ENCODE peak calls at places on chromosomes 12 and 14, in six cellular contexts. One of them, this sample, is unnamed.

GRCh38 chr12:47772094-47772660 is 861 bp upstream of the SLC48A1 start:
- DNase-seq in epithelial cell of proximal tubule: no peak
- DNase-seq in fibroblast of villous mesenchyme: no peak
- DNase-seq in CD8-positive, alpha-beta T cell: no peak
- DNase-seq in fibroblast of mammary gland: no peak
- DNase-seq in heart left ventricle: no peak
- DNase-seq in this sample: no peak

GRCh38 chr12:18723752-18724151 is 14.1 kb downstream of the PLCZ1 start:
- DNase-seq in fibroblast of villous mesenchyme: peak; percentile 83
- DNase-seq in fibroblast of mammary gland: peak; percentile 83
- DNase-seq in epithelial cell of proximal tubule: peak; percentile 57
- DNase-seq in heart left ventricle: no peak
- DNase-seq in CD8-positive, alpha-beta T cell: no peak
- DNase-seq in this sample: peak; percentile 61

GRCh38 chr12:51132693-51133092 is 40.2 kb downstream of the TFCP2 start:
- DNase-seq in heart left ventricle: no peak
- DNase-seq in fibroblast of mammary gland: no peak
- DNase-seq in fibroblast of villous mesenchyme: no peak
- DNase-seq in CD8-positive, alpha-beta T cell: no peak
- DNase-seq in epithelial cell of proximal tubule: no peak
- DNase-seq in this sample: no peak

GRCh38 chr12:43621262-43621661 is 69.3 kb upstream of the ADAMTS20 start:
- DNase-seq in CD8-positive, alpha-beta T cell: no peak
- DNase-seq in fibroblast of villous mesenchyme: no peak
- DNase-seq in epithelial cell of proximal tubule: no peak
- DNase-seq in heart left ventricle: no peak
- DNase-seq in fibroblast of mammary gland: no peak
- DNase-seq in this sample: no peak

GRCh38 chr12:56947633-56948535 is 9.5 kb downstream of the RDH16 start:
- DNase-seq in epithelial cell of proximal tubule: no peak
- DNase-seq in heart left ventricle: no peak
- DNase-seq in fibroblast of mammary gland: peak; percentile 7
- DNase-seq in CD8-positive, alpha-beta T cell: peak; percentile 5
- DNase-seq in fibroblast of villous mesenchyme: peak; percentile 63
- DNase-seq in this sample: no peak

GRCh38 chr12:27209257-27209910 is 34.7 kb upstream of the STK38L start:
- DNase-seq in epithelial cell of proximal tubule: no peak
- DNase-seq in CD8-positive, alpha-beta T cell: no peak
- DNase-seq in heart left ventricle: no peak
- DNase-seq in fibroblast of villous mesenchyme: no peak
- DNase-seq in fibroblast of mammary gland: no peak
- DNase-seq in this sample: no peak

GRCh38 chr12:42504049-42504448 is 85.5 kb downstream of the PRICKLE1 start:
- DNase-seq in fibroblast of villous mesenchyme: peak; percentile 8
- DNase-seq in fibroblast of mammary gland: peak; percentile 29
- DNase-seq in heart left ventricle: no peak
- DNase-seq in epithelial cell of proximal tubule: no peak
- DNase-seq in CD8-positive, alpha-beta T cell: no peak
- DNase-seq in this sample: peak; percentile 32

GRCh38 chr14:86501611-86502010 is 971.7 kb downstream of the FLRT2 start:
- DNase-seq in fibroblast of villous mesenchyme: no peak
- DNase-seq in fibroblast of mammary gland: no peak
- DNase-seq in CD8-positive, alpha-beta T cell: no peak
- DNase-seq in epithelial cell of proximal tubule: no peak
- DNase-seq in heart left ventricle: no peak
- DNase-seq in this sample: no peak

GRCh38 chr14:34324363-34324795 is 137.7 kb downstream of the SPTSSA start:
- DNase-seq in fibroblast of mammary gland: peak; percentile 50
- DNase-seq in fibroblast of villous mesenchyme: peak; percentile 53
- DNase-seq in epithelial cell of proximal tubule: no peak
- DNase-seq in heart left ventricle: no peak
- DNase-seq in CD8-positive, alpha-beta T cell: no peak
- DNase-seq in this sample: peak; percentile 50

GRCh38 chr12:52074006-52074405 is 4.2 kb downstream of the ATG101 start:
- DNase-seq in heart left ventricle: peak; percentile 71
- DNase-seq in fibroblast of villous mesenchyme: peak; percentile 83
- DNase-seq in fibroblast of mammary gland: peak; percentile 88
- DNase-seq in CD8-positive, alpha-beta T cell: no peak
- DNase-seq in epithelial cell of proximal tubule: no peak
- DNase-seq in this sample: peak; percentile 70

GRCh38 chr14:24368562-24369252 is 723 bp downstream of the NFATC4 start:
- DNase-seq in CD8-positive, alpha-beta T cell: peak; percentile 16
- DNase-seq in fibroblast of villous mesenchyme: peak; percentile 72
- DNase-seq in fibroblast of mammary gland: peak; percentile 80
- DNase-seq in heart left ventricle: peak; percentile 67
- DNase-seq in epithelial cell of proximal tubule: no peak
- DNase-seq in this sample: peak; percentile 59

GRCh38 chr14:101903111-101903561 is 61.2 kb upstream of the DYNC1H1 start:
- DNase-seq in epithelial cell of proximal tubule: no peak
- DNase-seq in fibroblast of villous mesenchyme: no peak
- DNase-seq in heart left ventricle: peak; percentile 91
- DNase-seq in CD8-positive, alpha-beta T cell: no peak
- DNase-seq in fibroblast of mammary gland: no peak
- DNase-seq in this sample: no peak

GRCh38 chr12:6699989-6700645 is 498 bp downstream of the PIANP start:
- DNase-seq in heart left ventricle: no peak
- DNase-seq in epithelial cell of proximal tubule: no peak
- DNase-seq in fibroblast of mammary gland: no peak
- DNase-seq in CD8-positive, alpha-beta T cell: no peak
- DNase-seq in fibroblast of villous mesenchyme: no peak
- DNase-seq in this sample: no peak

GRCh38 chr12:49902399-49903350 is 1.0 kb downstream of the FAIM2 start:
- DNase-seq in fibroblast of mammary gland: no peak
- DNase-seq in fibroblast of villous mesenchyme: no peak
- DNase-seq in CD8-positive, alpha-beta T cell: no peak
- DNase-seq in heart left ventricle: no peak
- DNase-seq in epithelial cell of proximal tubule: no peak
- DNase-seq in this sample: no peak

GRCh38 chr14:24911324-24912095 is 138.4 kb downstream of the STXBP6 start:
- DNase-seq in fibroblast of villous mesenchyme: peak; percentile 86
- DNase-seq in fibroblast of mammary gland: peak; percentile 88
- DNase-seq in CD8-positive, alpha-beta T cell: no peak
- DNase-seq in heart left ventricle: no peak
- DNase-seq in epithelial cell of proximal tubule: peak; percentile 52
- DNase-seq in this sample: peak; percentile 60

GRCh38 chr12:52415870-52416750 is 10.0 kb upstream of the KRT82 start:
- DNase-seq in CD8-positive, alpha-beta T cell: no peak
- DNase-seq in heart left ventricle: peak; percentile 57
- DNase-seq in fibroblast of mammary gland: peak; percentile 98
- DNase-seq in fibroblast of villous mesenchyme: peak; percentile 88
- DNase-seq in epithelial cell of proximal tubule: no peak
- DNase-seq in this sample: peak; percentile 22

GRCh38 chr12:19842116-19842515 is 402.8 kb downstream of the AEBP2 start:
- DNase-seq in heart left ventricle: no peak
- DNase-seq in CD8-positive, alpha-beta T cell: no peak
- DNase-seq in epithelial cell of proximal tubule: no peak
- DNase-seq in fibroblast of villous mesenchyme: no peak
- DNase-seq in fibroblast of mammary gland: peak; percentile 18
- DNase-seq in this sample: no peak

GRCh38 chr12:71708658-71709057 is 22.8 kb downstream of the TMEM19 start:
- DNase-seq in heart left ventricle: no peak
- DNase-seq in fibroblast of villous mesenchyme: no peak
- DNase-seq in CD8-positive, alpha-beta T cell: no peak
- DNase-seq in epithelial cell of proximal tubule: no peak
- DNase-seq in fibroblast of mammary gland: peak; percentile 69
- DNase-seq in this sample: no peak

GRCh38 chr14:104551851-104552737 is 27.5 kb upstream of the C14orf180 start:
- DNase-seq in fibroblast of villous mesenchyme: no peak
- DNase-seq in fibroblast of mammary gland: no peak
- DNase-seq in CD8-positive, alpha-beta T cell: no peak
- DNase-seq in heart left ventricle: peak; percentile 16
- DNase-seq in epithelial cell of proximal tubule: no peak
- DNase-seq in this sample: no peak

GRCh38 chr12:127230843-127231260 is 1036.1 kb upstream of the TMEM132C start:
- DNase-seq in epithelial cell of proximal tubule: peak; percentile 99
- DNase-seq in CD8-positive, alpha-beta T cell: no peak
- DNase-seq in fibroblast of villous mesenchyme: peak; percentile 78
- DNase-seq in heart left ventricle: no peak
- DNase-seq in fibroblast of mammary gland: peak; percentile 100
- DNase-seq in this sample: peak; percentile 94

GRCh38 chr12:32312049-32312670 is 87.2 kb upstream of the FGD4 start:
- DNase-seq in fibroblast of villous mesenchyme: peak; percentile 80
- DNase-seq in fibroblast of mammary gland: peak; percentile 73
- DNase-seq in CD8-positive, alpha-beta T cell: no peak
- DNase-seq in heart left ventricle: no peak
- DNase-seq in epithelial cell of proximal tubule: peak; percentile 56
- DNase-seq in this sample: peak; percentile 63

GRCh38 chr12:106123110-106123509 is 15.6 kb downstream of the NUAK1 start:
- DNase-seq in fibroblast of mammary gland: no peak
- DNase-seq in epithelial cell of proximal tubule: no peak
- DNase-seq in CD8-positive, alpha-beta T cell: no peak
- DNase-seq in heart left ventricle: no peak
- DNase-seq in fibroblast of villous mesenchyme: no peak
- DNase-seq in this sample: no peak

GRCh38 chr12:106122004-106122403 is 16.8 kb downstream of the NUAK1 start:
- DNase-seq in CD8-positive, alpha-beta T cell: no peak
- DNase-seq in fibroblast of villous mesenchyme: no peak
- DNase-seq in fibroblast of mammary gland: no peak
- DNase-seq in epithelial cell of proximal tubule: no peak
- DNase-seq in heart left ventricle: no peak
- DNase-seq in this sample: no peak

GRCh38 chr12:106120578-106121105 is 18.1 kb downstream of the NUAK1 start:
- DNase-seq in fibroblast of mammary gland: no peak
- DNase-seq in CD8-positive, alpha-beta T cell: no peak
- DNase-seq in epithelial cell of proximal tubule: no peak
- DNase-seq in fibroblast of villous mesenchyme: peak; percentile 70
- DNase-seq in heart left ventricle: peak; percentile 68
- DNase-seq in this sample: no peak

GRCh38 chr12:106125351-106126085 is 13.2 kb downstream of the NUAK1 start:
- DNase-seq in epithelial cell of proximal tubule: no peak
- DNase-seq in CD8-positive, alpha-beta T cell: no peak
- DNase-seq in fibroblast of villous mesenchyme: no peak
- DNase-seq in heart left ventricle: no peak
- DNase-seq in fibroblast of mammary gland: no peak
- DNase-seq in this sample: no peak

GRCh38 chr12:106123551-106123991 is 15.2 kb downstream of the NUAK1 start:
- DNase-seq in heart left ventricle: peak; percentile 87
- DNase-seq in fibroblast of mammary gland: no peak
- DNase-seq in epithelial cell of proximal tubule: no peak
- DNase-seq in CD8-positive, alpha-beta T cell: no peak
- DNase-seq in fibroblast of villous mesenchyme: peak; percentile 84
- DNase-seq in this sample: peak; percentile 80
- H3K4me3 ChIP-seq in heart left ventricle: peak overlapping the region; percentile 45
- H3K4me3 ChIP-seq in fibroblast of mammary gland: no peak overlapping the region
- H3K4me3 ChIP-seq in epithelial cell of proximal tubule: no peak overlapping the region
- H3K4me3 ChIP-seq in CD8-positive, alpha-beta T cell: no peak overlapping the region
- H3K4me3 ChIP-seq in fibroblast of villous mesenchyme: peak overlapping the region; percentile 10
- H3K4me3 ChIP-seq in this sample: no peak overlapping the region

GRCh38 chr14:93332853-93333630 is at the start of gene BTBD7:
- DNase-seq in fibroblast of villous mesenchyme: peak; percentile 94
- DNase-seq in heart left ventricle: peak; percentile 97
- DNase-seq in epithelial cell of proximal tubule: no peak
- DNase-seq in fibroblast of mammary gland: peak; percentile 91
- DNase-seq in CD8-positive, alpha-beta T cell: peak; percentile 93
- DNase-seq in this sample: peak; percentile 96
- TF ChIP-seq CTCF in fibroblast of villous mesenchyme: peak; percentile 12
- TF ChIP-seq CTCF in heart left ventricle: no peak
- TF ChIP-seq CTCF in epithelial cell of proximal tubule: peak; percentile 32
- TF ChIP-seq CTCF in fibroblast of mammary gland: peak; percentile 20
- TF ChIP-seq CTCF in CD8-positive, alpha-beta T cell: no peak
- TF ChIP-seq CTCF in this sample: peak; percentile 8

DNA sequence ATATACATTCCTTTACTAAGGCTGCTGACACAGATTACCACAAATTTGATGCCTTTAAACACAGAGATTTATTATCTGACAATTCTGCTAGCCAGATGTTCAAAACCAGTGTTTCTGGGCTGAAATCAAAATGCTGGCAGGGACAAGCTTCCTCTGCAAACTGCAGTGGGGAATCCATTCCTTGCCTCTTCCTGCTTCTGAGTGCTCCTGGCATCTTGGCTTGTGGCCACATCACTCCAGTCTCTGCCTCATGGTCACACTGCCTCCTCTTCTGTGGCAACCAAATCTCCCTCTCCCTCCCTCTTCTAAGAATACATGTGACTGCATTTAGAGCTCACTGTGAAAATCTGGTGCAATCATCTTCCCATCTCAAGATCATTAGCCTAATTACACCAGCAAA is 235.7 kb downstream of the TTC8 start:
- DNase-seq in fibroblast of mammary gland: peak; percentile 14
- DNase-seq in epithelial cell of proximal tubule: no peak
- DNase-seq in CD8-positive, alpha-beta T cell: no peak
- DNase-seq in fibroblast of villous mesenchyme: no peak
- DNase-seq in heart left ventricle: no peak
- DNase-seq in this sample: no peak
- H3K4me3 ChIP-seq in fibroblast of mammary gland: no peak overlapping the region
- H3K4me3 ChIP-seq in epithelial cell of proximal tubule: no peak overlapping the region
- H3K4me3 ChIP-seq in CD8-positive, alpha-beta T cell: no peak overlapping the region
- H3K4me3 ChIP-seq in fibroblast of villous mesenchyme: no peak overlapping the region
- H3K4me3 ChIP-seq in heart left ventricle: no peak overlapping the region
- H3K4me3 ChIP-seq in this sample: no peak overlapping the region

GRCh38 chr12:120647375-120647755 is 6.9 kb downstream of the CABP1 start:
- DNase-seq in CD8-positive, alpha-beta T cell: no peak
- DNase-seq in fibroblast of mammary gland: no peak
- DNase-seq in heart left ventricle: no peak
- DNase-seq in fibroblast of villous mesenchyme: no peak
- DNase-seq in epithelial cell of proximal tubule: no peak
- DNase-seq in this sample: no peak

GRCh38 chr12:120651821-120652220 is 11.4 kb downstream of the CABP1 start:
- DNase-seq in CD8-positive, alpha-beta T cell: no peak
- DNase-seq in epithelial cell of proximal tubule: no peak
- DNase-seq in heart left ventricle: no peak
- DNase-seq in fibroblast of villous mesenchyme: peak; percentile 65
- DNase-seq in fibroblast of mammary gland: peak; percentile 58
- DNase-seq in this sample: no peak

GRCh38 chr12:120652671-120653435 is 12.4 kb downstream of the CABP1 start:
- DNase-seq in fibroblast of mammary gland: no peak
- DNase-seq in heart left ventricle: no peak
- DNase-seq in epithelial cell of proximal tubule: no peak
- DNase-seq in fibroblast of villous mesenchyme: no peak
- DNase-seq in CD8-positive, alpha-beta T cell: no peak
- DNase-seq in this sample: no peak

GRCh38 chr12:120650249-120650690 is 9.8 kb downstream of the CABP1 start:
- DNase-seq in fibroblast of mammary gland: no peak
- DNase-seq in fibroblast of villous mesenchyme: no peak
- DNase-seq in epithelial cell of proximal tubule: no peak
- DNase-seq in heart left ventricle: no peak
- DNase-seq in CD8-positive, alpha-beta T cell: no peak
- DNase-seq in this sample: no peak

DNA sequence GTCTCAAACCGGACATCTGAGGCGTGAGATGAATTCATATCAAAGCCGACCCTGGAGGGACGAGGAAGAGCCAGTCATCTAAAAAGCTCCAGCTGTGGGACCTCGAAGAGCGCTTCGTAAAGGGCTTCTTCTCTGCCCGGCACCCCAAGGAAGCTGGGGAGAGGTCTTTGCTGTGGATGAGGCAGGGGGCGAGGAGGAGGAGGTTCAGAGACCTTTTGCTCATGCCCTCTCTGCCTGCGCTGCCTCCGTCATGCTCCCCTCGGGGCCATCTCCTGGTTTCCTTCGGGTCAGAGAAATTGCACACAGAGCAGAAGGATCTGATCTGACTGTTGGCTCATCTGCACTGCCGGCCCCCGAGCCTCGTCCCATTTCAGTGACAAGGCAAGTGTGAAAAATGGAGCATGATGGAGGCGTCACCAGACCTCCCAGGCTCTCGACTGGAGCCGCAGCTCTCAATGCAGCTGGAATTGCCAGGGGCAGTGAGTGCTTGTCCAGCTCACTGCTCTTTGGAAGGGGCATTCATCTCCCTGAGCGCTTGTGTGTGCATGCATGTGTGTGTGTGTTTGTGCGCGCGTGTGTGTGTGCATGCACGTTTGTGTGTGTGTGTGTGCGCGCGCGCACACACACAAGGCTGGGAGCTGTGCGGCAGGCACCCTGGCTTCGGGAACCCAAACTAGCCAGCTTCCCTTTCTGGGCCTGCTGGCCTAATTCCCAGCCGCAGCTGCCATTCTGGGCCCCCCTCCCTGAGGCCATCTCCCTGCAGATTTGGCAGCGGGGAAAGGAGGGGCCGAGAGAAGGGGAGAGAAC is 9.2 kb downstream of the CABP1 start:
- DNase-seq in fibroblast of villous mesenchyme: no peak
- DNase-seq in fibroblast of mammary gland: no peak
- DNase-seq in heart left ventricle: peak; percentile 61
- DNase-seq in CD8-positive, alpha-beta T cell: no peak
- DNase-seq in epithelial cell of proximal tubule: no peak
- DNase-seq in this sample: no peak
- TF ChIP-seq CTCF in fibroblast of villous mesenchyme: no peak
- TF ChIP-seq CTCF in fibroblast of mammary gland: no peak
- TF ChIP-seq CTCF in heart left ventricle: no peak
- TF ChIP-seq CTCF in CD8-positive, alpha-beta T cell: peak; percentile 23
- TF ChIP-seq CTCF in epithelial cell of proximal tubule: no peak
- TF ChIP-seq CTCF in this sample: no peak